ENCODE peak calls at places on chromosome 6, in six cellular contexts. W is neural progenitor cell, X is upper lobe of right lung, R is fibroblast of lung, J is IMR-90, L is adrenal gland. M is an unnamed sample.

GRCh38 chr6:659716-660581 is 3.0 kb upstream of the HUS1B start:
- DNase-seq in R (no peak), L (no peak), W (peak), X (no peak), J (no peak), M (no peak)

GRCh38 chr6:27546522-27546921 is 73.6 kb upstream of the ZNF184 start:
- DNase-seq in W (no peak), L (no peak), J (no peak), X (no peak), R (no peak), M (no peak)

GRCh38 chr6:31826793-31827285 is 699 bp upstream of the HSPA1B start:
- DNase-seq in J (no peak), X (peak), R (no peak), W (peak), L (peak), M (peak)

GRCh38 chr6:27296106-27296783 is 15.8 kb downstream of the POM121L2 start:
- DNase-seq in J (peak), R (peak), X (no peak), L (no peak), W (peak), M (peak)

GRCh38 chr6:163263998-163264661 is 150.4 kb upstream of the QKI start:
- DNase-seq in R (no peak), J (no peak), L (no peak), X (no peak), W (peak), M (no peak)

GRCh38 chr6:84657025-84657424 is 107.4 kb downstream of the TBX18 start:
- DNase-seq in R (no peak), L (no peak), X (no peak), W (no peak), J (no peak), M (no peak)

GRCh38 chr6:33815854-33816253 is 12.1 kb upstream of the MLN start:
- DNase-seq in W (peak), J (no peak), R (no peak), L (no peak), X (no peak), M (peak)

GRCh38 chr6:159038914-159039884 is 5.6 kb downstream of the TAGAP start:
- DNase-seq in R (peak), J (peak), L (no peak), W (no peak), X (no peak), M (peak)

GRCh38 chr6:5379647-5380242 is 118.4 kb downstream of the FARS2 start:
- DNase-seq in J (peak), L (no peak), R (peak), X (no peak), W (peak), M (peak)

GRCh38 chr6:127291495-127291894 is 24.8 kb downstream of the RNF146 start:
- DNase-seq in X (no peak), J (no peak), R (no peak), L (no peak), W (no peak), M (no peak)

GRCh38 chr6:145705561-145705960 is 29.8 kb downstream of the EPM2A start:
- DNase-seq in J (peak), L (no peak), W (no peak), R (peak), X (no peak), M (peak)

GRCh38 chr6:143539723-143540122 is 28.2 kb upstream of the FUCA2 start:
- DNase-seq in X (no peak), J (no peak), R (no peak), W (peak), L (no peak), M (no peak)

GRCh38 chr6:106360410-106360988 is at the start of gene CRYBG1:
- DNase-seq in X (peak), J (no peak), R (peak), L (no peak), W (peak), M (peak)

GRCh38 chr6:30061766-30062458 is 847 bp downstream of the POLR1H start:
- DNase-seq in X (no peak), R (peak), W (no peak), J (peak), L (peak), M (peak)

GRCh38 chr6:33862536-33862935 is 58.7 kb upstream of the MLN start:
- DNase-seq in W (no peak), J (no peak), R (no peak), X (no peak), L (no peak), M (no peak)

GRCh38 chr6:143293526-143293925 is 157.0 kb downstream of the ADAT2 start:
- DNase-seq in J (no peak), W (no peak), R (peak), L (no peak), X (no peak), M (no peak)

GRCh38 chr6:155079985-155080452 is 84.9 kb downstream of the TIAM2 start:
- DNase-seq in X (no peak), R (no peak), W (no peak), L (no peak), J (no peak), M (peak)

GRCh38 chr6:47161176-47161687 is 119.1 kb upstream of the ADGRF1 start:
- DNase-seq in J (peak), W (no peak), L (no peak), X (no peak), R (peak), M (peak)

GRCh38 chr6:14386263-14386981 is 268.9 kb downstream of the CD83 start:
- DNase-seq in R (no peak), W (no peak), L (no peak), J (no peak), X (no peak), M (no peak)

GRCh38 chr6:78781001-78781400 is 86.3 kb upstream of the IRAK1BP1 start:
- DNase-seq in J (no peak), W (no peak), X (no peak), L (no peak), R (no peak), M (no peak)

GRCh38 chr6:51005779-51006178 is 187.1 kb downstream of the TFAP2B start:
- DNase-seq in X (no peak), W (no peak), L (no peak), J (no peak), R (no peak), M (no peak)

GRCh38 chr6:52341861-52342260 is 20.1 kb upstream of the PAQR8 start:
- DNase-seq in L (no peak), X (no peak), R (no peak), J (no peak), W (no peak), M (no peak)

GRCh38 chr6:168060521-168060931 is 18.5 kb downstream of the FRMD1 start:
- DNase-seq in R (peak), X (no peak), J (peak), W (peak), L (peak), M (peak)

GRCh38 chr6:125749864-125750691 is 646 bp downstream of the HEY2 start:
- DNase-seq in L (no peak), W (peak), J (no peak), X (no peak), R (no peak), M (peak)

GRCh38 chr6:165640767-165641166 is 22.3 kb downstream of the PDE10A start:
- DNase-seq in L (no peak), X (no peak), R (no peak), W (no peak), J (no peak), M (no peak)

GRCh38 chr6:30960907-30961673 is 20.3 kb downstream of the MUCL3 start:
- DNase-seq in W (no peak), X (no peak), L (no peak), R (peak), J (peak), M (peak)

GRCh38 chr6:14228571-14228970 is 111.0 kb downstream of the CD83 start:
- DNase-seq in L (no peak), W (no peak), X (no peak), J (peak), R (no peak), M (peak)

GRCh38 chr6:137277971-137278602 is 58.9 kb upstream of the IFNGR1 start:
- DNase-seq in J (peak), R (peak), L (no peak), W (peak), X (no peak), M (no peak)

GRCh38 chr6:108606130-108606797 is 45.5 kb downstream of the FOXO3 start:
- DNase-seq in W (no peak), J (no peak), L (no peak), R (no peak), X (no peak), M (no peak)

GRCh38 chr6:163947276-163947675 is 532.8 kb downstream of the QKI start:
- DNase-seq in X (no peak), W (no peak), J (no peak), R (no peak), L (no peak), M (no peak)

GRCh38 chr6:71393471-71393870 is 104.9 kb downstream of the OGFRL1 start:
- DNase-seq in R (peak), W (no peak), J (peak), X (no peak), L (no peak), M (no peak)

GRCh38 chr6:131451330-131452195 is 121.5 kb upstream of the ARG1 start:
- DNase-seq in R (no peak), L (no peak), X (no peak), W (no peak), J (no peak), M (peak)

GRCh38 chr6:167691566-167692312 is 135.0 kb upstream of the AFDN start:
- DNase-seq in L (no peak), J (no peak), W (no peak), R (no peak), X (no peak), M (no peak)

GRCh38 chr6:32982084-32982701 is 13.8 kb downstream of the BRD2 start:
- DNase-seq in L (no peak), R (no peak), J (no peak), W (no peak), X (no peak), M (no peak)

GRCh38 chr6:70622426-70622825 is 45.3 kb upstream of the SMAP1 start:
- DNase-seq in L (no peak), W (no peak), X (no peak), R (no peak), J (no peak), M (no peak)

GRCh38 chr6:81073323-81073722 is 679.2 kb downstream of the TENT5A start:
- DNase-seq in X (no peak), J (no peak), W (no peak), R (no peak), L (no peak), M (no peak)

DNA sequence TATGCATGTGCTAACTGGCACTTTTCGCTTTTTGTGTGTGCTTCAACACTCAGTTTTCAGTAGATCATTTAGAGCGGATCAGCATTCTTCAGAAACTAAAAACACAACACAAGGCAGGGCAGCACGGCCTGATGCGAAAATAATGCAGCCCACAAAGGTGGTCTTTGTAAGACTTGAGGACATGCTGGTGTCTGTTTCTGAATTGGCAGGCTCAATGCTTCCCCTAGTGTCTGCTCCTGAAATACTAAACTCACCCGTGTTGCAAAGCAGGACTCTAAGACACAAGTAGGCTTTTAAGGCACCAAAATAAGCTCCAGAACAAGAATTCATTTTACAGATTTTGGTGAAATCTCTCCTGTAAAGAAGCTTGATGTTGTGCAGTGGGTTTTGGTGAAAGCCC is 676.5 kb downstream of the TENT5A start:
- DNase-seq in J (peak), L (no peak), X (no peak), R (peak), W (peak), M (peak)
- TF ChIP-seq CTCF in J (peak), L (no peak), X (peak), R (peak), W (peak), M (peak)

GRCh38 chr6:150079604-150080003 is 10.7 kb upstream of the ULBP3 start:
- DNase-seq in R (no peak), L (no peak), W (peak), X (no peak), J (no peak), M (no peak)

GRCh38 chr6:150078788-150079187 is 9.9 kb upstream of the ULBP3 start:
- DNase-seq in L (no peak), J (no peak), W (no peak), R (peak), X (no peak), M (peak)

GRCh38 chr6:150072201-150072600 is 3.3 kb upstream of the ULBP3 start:
- DNase-seq in W (no peak), X (peak), J (peak), L (peak), R (peak), M (peak)

GRCh38 chr6:150074651-150075416 is 5.9 kb upstream of the ULBP3 start:
- DNase-seq in R (no peak), X (no peak), J (no peak), L (no peak), W (no peak), M (peak)

DNA sequence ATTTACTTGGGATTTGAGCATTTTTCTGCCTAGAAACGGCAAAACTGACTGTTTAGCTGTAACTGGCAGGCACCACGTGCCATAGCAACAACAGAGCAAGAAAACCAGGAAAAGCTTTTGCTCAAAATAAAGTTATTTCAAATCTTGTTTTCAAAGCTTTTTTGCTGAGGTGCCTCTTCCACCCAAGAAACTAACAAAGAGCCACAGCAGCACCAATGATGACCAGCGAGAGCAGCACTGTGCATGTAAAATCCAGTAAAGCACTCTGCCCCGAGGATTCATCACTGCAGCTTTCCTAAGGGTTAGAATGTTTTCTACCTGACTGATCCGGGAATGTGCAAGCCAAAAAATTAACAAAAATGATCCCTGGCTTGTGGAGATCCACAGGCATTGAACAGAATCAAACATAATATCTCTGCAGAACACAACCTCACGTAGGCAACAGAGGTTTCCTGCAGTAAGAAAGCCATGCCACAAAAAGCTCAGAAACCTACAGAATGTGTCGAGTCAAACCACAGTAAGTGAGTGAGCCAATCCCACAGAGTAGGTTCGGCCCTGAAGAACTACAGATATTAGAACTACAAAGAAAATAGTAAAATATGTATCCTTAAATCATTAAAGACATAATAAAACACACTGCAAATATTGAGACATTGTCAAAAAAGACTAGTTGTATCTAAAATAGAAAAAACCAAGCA is 7.4 kb upstream of the ULBP3 start:
- DNase-seq in X (no peak), J (no peak), L (no peak), W (peak), R (no peak), M (no peak)
- TF ChIP-seq CTCF in X (no peak), J (no peak), L (no peak), W (peak), R (peak), M (no peak)

GRCh38 chr6:17277256-17277655 is 3.9 kb upstream of the RBM24 start:
- DNase-seq in R (no peak), X (no peak), L (no peak), W (no peak), J (no peak), M (no peak)
- TF ChIP-seq CTCF in R (no peak), X (no peak), L (no peak), W (no peak), J (no peak), M (no peak)

GRCh38 chr6:24721461-24722215 is 2.7 kb upstream of the C6orf62 start:
- DNase-seq in L (peak), J (peak), X (no peak), W (no peak), R (no peak), M (no peak)
- TF ChIP-seq CTCF in L (no peak), J (no peak), X (no peak), W (no peak), R (no peak), M (no peak)

DNA sequence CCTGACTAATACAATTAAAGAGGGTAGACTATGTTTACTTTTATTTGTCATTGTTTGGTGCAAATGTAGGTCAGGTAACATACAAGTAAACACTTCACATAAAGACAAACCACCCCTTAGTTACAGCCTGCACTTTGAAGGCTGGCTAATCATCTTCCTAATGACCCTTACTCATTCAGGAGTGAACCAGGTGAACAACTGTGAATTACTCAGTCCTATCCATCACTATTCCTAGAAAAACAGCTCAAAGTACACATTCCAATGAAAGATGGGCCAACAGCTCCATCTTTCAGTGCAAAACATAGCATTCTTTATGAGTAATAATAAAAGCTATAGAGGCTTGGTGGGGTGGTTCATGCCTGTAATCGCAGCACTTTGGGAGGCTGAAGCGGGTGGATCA is 78.2 kb downstream of the FRK start:
- DNase-seq in X (no peak), W (no peak), J (no peak), L (no peak), R (no peak), M (no peak)
- TF ChIP-seq CTCF in X (no peak), W (no peak), J (no peak), L (no peak), R (no peak), M (no peak)

GRCh38 chr6:122609881-122610689 is at the start of gene PKIB:
- DNase-seq in J (peak), X (peak), W (peak), L (peak), R (peak), M (peak)
- TF ChIP-seq CTCF in J (peak), X (peak), W (peak), L (peak), R (peak), M (peak)

GRCh38 chr6:22413681-22414305 is 117.0 kb upstream of the PRL start:
- DNase-seq in W (no peak), X (no peak), R (peak), J (peak), L (no peak), M (no peak)
- TF ChIP-seq CTCF in W (no peak), X (no peak), R (peak), J (peak), L (no peak), M (peak)

DNA sequence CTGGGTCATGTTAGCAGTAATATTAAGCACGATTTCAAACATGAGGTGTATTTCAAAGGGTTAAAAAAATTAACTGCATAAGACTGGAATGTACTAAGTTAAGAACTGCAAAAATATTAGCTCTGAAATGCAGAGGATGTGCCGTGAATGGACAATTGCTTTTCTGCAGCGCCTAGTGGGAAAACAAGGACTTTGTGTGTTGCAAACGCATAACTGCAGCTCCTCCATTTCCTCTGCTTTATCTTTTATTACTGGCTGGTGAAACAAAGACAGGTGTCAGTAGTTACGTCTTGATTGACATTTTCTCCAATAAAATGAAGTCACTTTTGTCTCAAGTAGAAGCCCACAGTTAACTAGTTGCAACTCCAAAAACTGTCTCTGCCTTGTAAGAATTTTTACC is 1.7 kb downstream of the PDE7B start:
- DNase-seq in R (peak), W (no peak), J (peak), X (no peak), L (no peak), M (no peak)
- TF ChIP-seq CTCF in R (no peak), W (no peak), J (no peak), X (no peak), L (no peak), M (peak)

DNA sequence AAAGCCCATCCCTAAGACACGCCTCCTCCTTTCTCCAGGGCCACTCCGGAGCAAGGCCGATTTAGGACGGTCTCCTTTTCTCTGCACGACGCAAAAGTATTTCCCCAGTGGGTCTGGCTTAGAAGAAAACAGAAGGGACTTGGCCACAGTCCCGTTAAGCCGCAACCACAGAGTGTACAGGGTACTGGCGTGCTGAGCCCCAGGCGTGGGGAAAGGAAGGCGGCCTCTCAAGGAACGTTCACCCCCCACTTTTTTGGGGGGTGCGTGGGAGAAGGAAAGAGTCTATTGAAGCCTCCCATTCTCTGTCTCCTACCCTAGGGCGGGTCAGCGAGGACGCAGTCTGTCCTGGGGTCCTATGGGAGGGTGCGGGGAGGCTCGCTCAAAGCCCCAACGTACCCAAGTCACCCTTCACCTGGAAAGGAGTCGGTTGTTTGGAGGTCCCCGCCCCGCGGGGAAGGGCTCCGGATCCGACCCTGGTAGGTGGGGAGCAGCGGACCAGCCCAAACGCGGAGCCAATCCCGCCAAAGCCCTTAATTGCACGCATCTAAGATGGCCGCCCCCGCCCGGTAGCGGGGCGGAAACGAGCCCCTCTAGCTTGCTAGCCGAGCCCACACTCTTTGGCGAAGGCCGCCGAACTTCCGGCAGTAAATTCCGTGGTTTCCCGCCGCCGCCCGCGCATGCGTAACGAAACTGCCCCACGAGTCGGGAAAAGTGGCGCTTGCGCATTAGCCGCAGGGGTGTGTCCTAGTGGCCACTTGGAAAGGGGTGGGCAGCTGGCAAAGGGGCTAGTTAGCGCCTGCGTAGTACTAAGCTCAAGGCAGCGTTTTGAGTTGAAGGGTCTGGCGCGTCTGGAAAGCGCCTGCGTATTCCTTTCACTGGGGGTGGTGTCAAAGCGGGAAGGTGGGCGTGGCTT is at the start of gene OARD1:
- DNase-seq in X (peak), J (no peak), L (peak), W (peak), R (peak), M (peak)
- TF ChIP-seq CTCF in X (no peak), J (peak), L (peak), W (no peak), R (no peak), M (no peak)

GRCh38 chr6:44222987-44223470 is 366 bp upstream of the SLC29A1 start:
- DNase-seq in R (no peak), W (no peak), J (no peak), L (no peak), X (no peak), M (no peak)
- TF ChIP-seq CTCF in R (no peak), W (no peak), J (no peak), L (no peak), X (no peak), M (no peak)

M was measured in cardiac muscle cell.